ENCODE peak calls at places on chromosome 3, in four cellular contexts. M, P, K and L are unnamed samples.

GRCh38 chr3:138800248-138800647 is 34.5 kb downstream of the PIK3CB start:
- DNase-seq in M (no peak), P (no peak), K (no peak), L (no peak)

GRCh38 chr3:46642971-46643370 is 30.6 kb downstream of the FAM240A start:
- DNase-seq in M (peak; percentile 6), P (no peak), K (no peak), L (no peak)

GRCh38 chr3:66376568-66376967 is 124.3 kb downstream of the LRIG1 start:
- DNase-seq in M (peak; percentile 80), P (no peak), K (no peak), L (peak; percentile 46)

GRCh38 chr3:115709931-115710330 is 86.6 kb downstream of the GAP43 start:
- DNase-seq in M (no peak), P (no peak), K (no peak), L (no peak)

GRCh38 chr3:193508108-193508507 is 46.6 kb downstream of the ATP13A4 start:
- DNase-seq in M (no peak), P (no peak), K (no peak), L (no peak)

GRCh38 chr3:38157117-38157516 is 8.2 kb upstream of the OXSR1 start:
- DNase-seq in M (no peak), P (no peak), K (no peak), L (no peak)

GRCh38 chr3:72288955-72289707 is 504.2 kb upstream of the PROK2 start:
- DNase-seq in M (peak; percentile 88), P (no peak), K (no peak), L (peak; percentile 92)

GRCh38 chr3:4029135-4029534 is 229.9 kb downstream of the LRRN1 start:
- DNase-seq in M (no peak), P (no peak), K (peak; percentile 22), L (peak; percentile 44)

GRCh38 chr3:17479681-17480405 is 262.6 kb downstream of the TBC1D5 start:
- DNase-seq in M (no peak), P (no peak), K (no peak), L (no peak)

GRCh38 chr3:33578325-33579180 is 138.3 kb upstream of the UBP1 start:
- DNase-seq in M (peak; percentile 15), P (peak; percentile 14), K (no peak), L (no peak)

GRCh38 chr3:78724886-78725285 is 1042.9 kb downstream of the ROBO1 start:
- DNase-seq in M (peak; percentile 28), P (no peak), K (no peak), L (no peak)

GRCh38 chr3:46695962-46696922 is 2.8 kb upstream of the ALS2CL start:
- DNase-seq in M (peak; percentile 16), P (no peak), K (peak; percentile 65), L (peak; percentile 67)

GRCh38 chr3:52827866-52828376 is 2.6 kb downstream of the ITIH4 start:
- DNase-seq in M (no peak), P (no peak), K (no peak), L (no peak)

GRCh38 chr3:169627073-169627472 is 36.4 kb downstream of the MECOM start:
- DNase-seq in M (no peak), P (no peak), K (no peak), L (no peak)

GRCh38 chr3:107704477-107704876 is 181.7 kb downstream of the BBX start:
- DNase-seq in M (peak; percentile 60), P (no peak), K (no peak), L (no peak)

GRCh38 chr3:65685621-65686020 is 353.1 kb downstream of the MAGI1 start:
- DNase-seq in M (peak; percentile 61), P (no peak), K (no peak), L (peak; percentile 68)

GRCh38 chr3:15361494-15362214 is 29.3 kb upstream of the SH3BP5 start:
- DNase-seq in M (peak; percentile 88), P (peak; percentile 21), K (no peak), L (peak; percentile 17)

GRCh38 chr3:197809356-197810020 is 18.4 kb downstream of the LRCH3 start:
- DNase-seq in M (peak; percentile 84), P (no peak), K (no peak), L (peak; percentile 69)

GRCh38 chr3:65411367-65411766 is 627.4 kb downstream of the MAGI1 start:
- DNase-seq in M (no peak), P (no peak), K (no peak), L (peak; percentile 12)

GRCh38 chr3:39106281-39107055 is 959 bp downstream of the GORASP1 start:
- DNase-seq in M (peak; percentile 56), P (no peak), K (no peak), L (peak; percentile 14)

GRCh38 chr3:4416961-4417360 is 50.1 kb downstream of the SUMF1 start:
- DNase-seq in M (peak; percentile 91), P (no peak), K (peak; percentile 58), L (no peak)

GRCh38 chr3:152870027-152870426 is 35.1 kb downstream of the P2RY1 start:
- DNase-seq in M (no peak), P (no peak), K (no peak), L (no peak)

GRCh38 chr3:76585794-76586392 is 454.0 kb upstream of the ROBO2 start:
- DNase-seq in M (peak; percentile 2), P (no peak), K (no peak), L (peak; percentile 39)

GRCh38 chr3:134337511-134338200 is 36.6 kb downstream of the AMOTL2 start:
- DNase-seq in M (no peak), P (no peak), K (no peak), L (no peak)

GRCh38 chr3:16028604-16029003 is 145.9 kb upstream of the GALNT15 start:
- DNase-seq in M (peak; percentile 92), P (no peak), K (no peak), L (peak; percentile 19)

GRCh38 chr3:39056151-39056550 is 4.3 kb downstream of the WDR48 start:
- DNase-seq in M (peak; percentile 43), P (no peak), K (no peak), L (no peak)

GRCh38 chr3:154969366-154969765 is 110.8 kb upstream of the MME start:
- DNase-seq in M (no peak), P (no peak), K (no peak), L (peak; percentile 22)

GRCh38 chr3:65820600-65820999 is 218.1 kb downstream of the MAGI1 start:
- DNase-seq in M (no peak), P (no peak), K (no peak), L (no peak)

GRCh38 chr3:33886015-33886414 is 87.6 kb downstream of the PDCD6IP start:
- DNase-seq in M (peak; percentile 65), P (no peak), K (no peak), L (no peak)

GRCh38 chr3:171508206-171508605 is 48.0 kb upstream of the TNIK start:
- DNase-seq in M (peak; percentile 10), P (no peak), K (no peak), L (no peak)

GRCh38 chr3:61251174-61251972 is at the start of gene FHIT:
- DNase-seq in M (peak; percentile 91), P (peak; percentile 89), K (peak; percentile 95), L (peak; percentile 96)

GRCh38 chr3:61247191-61247590 is 4.1 kb downstream of the FHIT start:
- DNase-seq in M (no peak), P (no peak), K (no peak), L (no peak)

GRCh38 chr3:61252836-61253235 is 1.6 kb upstream of the FHIT start:
- DNase-seq in M (no peak), P (no peak), K (no peak), L (no peak)

GRCh38 chr3:61250784-61251173 is 473 bp downstream of the FHIT start:
- DNase-seq in M (no peak), P (no peak), K (peak; percentile 38), L (peak; percentile 23)

DNA sequence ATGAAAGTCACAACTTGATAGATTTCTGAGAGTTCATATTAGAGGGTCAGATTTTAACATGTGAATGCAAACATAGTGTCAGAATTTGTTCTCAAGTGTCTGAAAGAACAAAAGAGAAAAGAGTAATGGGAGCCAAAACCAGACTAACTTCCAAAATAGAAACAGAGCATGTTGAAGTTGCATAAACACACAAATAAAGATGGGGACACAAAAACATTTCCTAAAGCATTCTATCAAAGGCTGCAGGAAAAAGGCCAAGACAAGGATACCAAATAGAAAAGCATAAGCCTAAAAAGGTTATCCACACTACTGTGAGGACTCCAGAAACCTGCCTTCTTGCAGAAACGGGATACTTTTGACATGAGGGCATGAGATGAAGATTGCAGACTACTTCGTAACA is 2.8 kb downstream of the FHIT start:
- DNase-seq in M (no peak), P (no peak), K (no peak), L (no peak)
- H3K4me3 ChIP-seq in M (no peak overlapping the region), P (no peak overlapping the region), K (no peak overlapping the region), L (no peak overlapping the region)

DNA sequence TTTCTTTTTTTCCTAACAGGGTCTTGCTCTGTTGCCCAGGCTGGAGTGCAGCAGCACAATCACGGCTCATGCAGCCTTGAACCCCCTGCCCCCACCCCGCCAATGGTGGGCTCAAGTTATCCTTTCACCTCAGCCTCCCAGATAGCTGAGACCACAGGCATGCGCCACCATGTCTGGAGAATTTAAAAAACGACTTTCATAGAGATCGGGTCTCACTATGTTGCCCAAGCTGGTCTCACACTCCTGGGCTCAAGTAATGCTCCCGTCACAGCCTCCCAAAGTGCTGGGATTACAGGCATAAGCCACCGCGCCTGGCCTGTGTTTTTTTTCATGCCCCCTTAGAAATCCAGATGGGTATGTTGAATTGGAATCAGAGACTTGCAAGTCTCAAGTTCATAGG is 40.3 kb downstream of the ERICH6 start:
- DNase-seq in M (no peak), P (no peak), K (no peak), L (no peak)
- H3K4me1 ChIP-seq in M (no peaks in the 10 kb centered on the region), P (no peaks in the 10 kb centered on the region), K (no peaks in the 10 kb centered on the region), L (no peaks in the 10 kb centered on the region)

GRCh38 chr3:31555204-31555603 is 22.5 kb downstream of the STT3B start:
- DNase-seq in M (no peak), P (no peak), K (no peak), L (no peak)
- H3K9me3 ChIP-seq in M (no peaks in the 10 kb centered on the region), P (peaks cover 4% of the 10 kb centered on the region), K (peaks cover 11% of the 10 kb centered on the region), L (no peaks in the 10 kb centered on the region)

GRCh38 chr3:143245692-143246091 is 126.1 kb downstream of the CHST2 start:
- DNase-seq in M (no peak), P (no peak), K (no peak), L (no peak)

GRCh38 chr3:143242101-143242500 is 122.5 kb downstream of the CHST2 start:
- DNase-seq in M (peak; percentile 73), P (no peak), K (no peak), L (no peak)

GRCh38 chr3:143242691-143243090 is 123.1 kb downstream of the CHST2 start:
- DNase-seq in M (no peak), P (no peak), K (no peak), L (no peak)

GRCh38 chr3:143244516-143245063 is 125.0 kb downstream of the CHST2 start:
- DNase-seq in M (no peak), P (no peak), K (no peak), L (no peak)

DNA sequence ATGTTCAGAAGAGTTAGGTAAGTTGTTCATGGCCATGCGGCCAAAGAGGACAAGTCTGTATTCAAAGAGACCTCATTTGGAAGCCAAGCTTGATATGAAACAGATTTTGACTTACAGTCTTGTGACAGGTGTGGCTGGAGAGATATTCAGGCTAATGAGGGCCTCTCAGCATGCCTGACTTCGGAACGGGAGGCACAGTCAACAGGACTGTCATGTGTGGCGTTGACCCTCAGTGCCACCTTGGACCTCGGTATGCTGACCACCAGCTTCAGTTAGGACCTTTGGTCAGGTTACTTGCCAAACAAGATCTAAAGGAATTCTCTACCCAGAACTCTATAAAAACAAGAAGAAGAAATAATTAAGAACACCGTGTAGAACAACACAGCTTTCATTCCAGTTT is 124.1 kb downstream of the CHST2 start:
- DNase-seq in M (no peak), P (no peak), K (no peak), L (no peak)
- H3K4me3 ChIP-seq in M (no peak overlapping the region), P (no peak overlapping the region), K (no peak overlapping the region), L (no peak overlapping the region)